ENCODE peak calls at places on chromosomes 2 and 18, in seven cellular contexts. V is uterus; J is breast epithelium; I is CD8-positive, alpha-beta T cell; H is endodermal cell; O is Caco-2; Y is psoas muscle. S is an unnamed sample.

GRCh38 chr2:84694088-84694622 is 177.9 kb downstream of the DNAH6 start:
- DNase-seq in Y (no peak), J (no peak), H (no peak), I (peak; percentile 15), O (no peak), V (no peak), S (no peak)

GRCh38 chr2:88108796-88109195 is 19.1 kb downstream of the FABP1 start:
- DNase-seq in I (no peak), Y (no peak), O (no peak), H (no peak), J (no peak), V (no peak), S (no peak)

GRCh38 chr2:180690611-180691010 is 289.8 kb upstream of the UBE2E3 start:
- DNase-seq in J (no peak), Y (no peak), I (no peak), H (no peak), V (no peak), O (no peak), S (no peak)

GRCh38 chr2:11562476-11562875 is 28.6 kb downstream of the GREB1 start:
- DNase-seq in H (peak; percentile 37), J (no peak), V (peak; percentile 10), Y (no peak), I (no peak), O (no peak), S (no peak)

GRCh38 chr2:121689356-121689755 is 40.1 kb upstream of the CLASP1 start:
- DNase-seq in O (peak; percentile 56), H (no peak), Y (no peak), I (no peak), V (no peak), J (no peak), S (no peak)

GRCh38 chr2:148594216-148594615 is 50.3 kb upstream of the EPC2 start:
- DNase-seq in V (no peak), O (no peak), I (no peak), H (no peak), Y (no peak), J (no peak), S (no peak)

GRCh38 chr18:11963991-11964484 is 17.3 kb upstream of the IMPA2 start:
- DNase-seq in I (no peak), H (peak; percentile 84), J (no peak), Y (no peak), O (no peak), V (peak; percentile 33), S (no peak)

GRCh38 chr2:88543541-88544057 is 83.7 kb downstream of the EIF2AK3 start:
- DNase-seq in J (no peak), V (no peak), Y (no peak), I (no peak), H (no peak), O (no peak), S (no peak)

GRCh38 chr2:176662771-176663170 is 393.5 kb downstream of the MTX2 start:
- DNase-seq in H (no peak), O (no peak), V (peak; percentile 27), I (no peak), J (no peak), Y (no peak), S (no peak)

GRCh38 chr2:100073110-100073509 is 69.3 kb downstream of the AFF3 start:
- DNase-seq in V (no peak), J (no peak), I (no peak), Y (no peak), H (no peak), O (no peak), S (no peak)

DNA sequence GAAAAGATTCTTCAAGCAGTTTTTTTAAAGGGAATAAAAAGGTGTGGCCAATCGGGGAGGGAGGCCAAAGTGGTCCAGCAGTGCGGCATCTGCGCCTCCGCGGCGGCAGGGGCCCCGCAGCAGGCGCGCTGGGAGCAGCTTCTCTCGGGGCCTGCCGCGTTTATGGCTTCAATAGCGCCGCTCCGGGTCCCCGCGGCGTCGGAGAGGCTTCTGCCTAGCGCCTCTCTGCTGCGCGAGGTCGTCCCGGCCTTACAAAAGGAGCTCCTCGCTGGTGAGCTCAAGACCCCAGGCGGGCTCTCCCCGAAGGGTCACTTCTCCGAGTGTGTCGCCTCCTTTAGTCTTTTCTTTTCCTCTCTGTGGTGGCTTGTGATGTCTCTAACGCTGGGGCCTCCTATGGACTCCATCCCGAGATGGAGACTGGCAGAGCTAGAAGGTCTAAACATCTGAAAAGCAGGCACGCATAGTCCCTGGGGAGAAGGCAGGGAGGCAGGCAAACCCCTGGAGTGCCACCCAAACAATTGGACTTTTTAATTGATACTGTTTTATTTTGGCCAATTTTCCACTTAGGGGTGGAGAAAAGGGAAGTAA is 67.1 kb downstream of the SUMO1 start:
- DNase-seq in I (no peak), J (no peak), Y (no peak), H (peak; percentile 87), V (no peak), O (no peak), S (no peak)
- H3K4me3 ChIP-seq in I (no peak overlapping the region), J (no peak overlapping the region), Y (peak overlapping the region; percentile 32), H (no peak overlapping the region), V (no peak overlapping the region), O (no peak overlapping the region), S (no peak overlapping the region)

GRCh38 chr2:217937446-217937845 is 65.3 kb downstream of the TNS1 start:
- DNase-seq in Y (peak; percentile 33), O (no peak), I (no peak), H (no peak), V (no peak), J (no peak), S (no peak)

GRCh38 chr2:217940261-217941220 is 62.3 kb downstream of the TNS1 start:
- DNase-seq in O (no peak), J (no peak), Y (peak; percentile 14), I (no peak), H (no peak), V (no peak), S (no peak)

GRCh38 chr2:217939629-217940245 is 63.1 kb downstream of the TNS1 start:
- DNase-seq in J (no peak), H (no peak), V (no peak), O (no peak), Y (peak; percentile 12), I (no peak), S (no peak)

GRCh38 chr2:217938038-217938437 is 64.8 kb downstream of the TNS1 start:
- DNase-seq in Y (peak; percentile 37), O (no peak), I (no peak), H (no peak), J (no peak), V (no peak), S (no peak)

DNA sequence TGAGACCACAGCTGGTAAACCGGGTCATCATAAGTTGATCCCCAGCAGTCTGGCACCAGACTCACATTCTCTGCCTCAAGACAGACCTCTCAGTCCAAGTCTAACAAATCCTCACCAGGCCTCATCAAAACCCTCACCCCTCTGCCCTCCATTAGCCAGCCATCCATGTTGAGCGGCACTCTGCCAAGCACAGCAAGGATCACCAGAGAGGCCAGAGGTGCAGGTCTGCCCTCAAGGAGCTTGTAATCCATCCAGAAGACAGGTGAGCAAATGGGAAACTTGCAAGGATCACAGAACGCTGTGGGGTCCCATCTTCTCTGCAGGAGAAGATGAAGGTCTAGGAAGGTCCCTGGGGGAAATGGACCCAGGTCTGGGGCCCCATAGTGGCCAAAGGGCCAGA is 63.6 kb downstream of the TNS1 start:
- DNase-seq in I (no peak), H (no peak), J (no peak), O (no peak), V (no peak), Y (peak; percentile 3), S (no peak)
- H3K4me1 ChIP-seq in I (no peaks in the 10 kb centered on the region), H (peaks cover 11% of the 10 kb centered on the region), J (peaks cover 33% of the 10 kb centered on the region), O (peaks cover 11% of the 10 kb centered on the region), V (peaks cover 1% of the 10 kb centered on the region), Y (peaks cover 82% of the 10 kb centered on the region), S (peaks cover 64% of the 10 kb centered on the region)

GRCh38 chr2:28527196-28527595 is 31.3 kb downstream of the PLB1 start:
- DNase-seq in J (no peak), I (no peak), Y (no peak), H (peak; percentile 67), V (no peak), O (no peak), S (no peak)
- TF ChIP-seq CTCF in J (no peak), I (no peak), Y (no peak), H (peak; percentile 51), V (no peak), O (no peak), S (no peak)

GRCh38 chr18:61679836-61680235 is 213.0 kb downstream of the RNF152 start:
- DNase-seq in J (no peak), Y (no peak), V (no peak), I (no peak), H (no peak), O (no peak), S (no peak)
- H3K4me3 ChIP-seq in J (no peak overlapping the region), Y (no peak overlapping the region), V (no peak overlapping the region), I (no peak overlapping the region), H (peak overlapping the region; percentile 43), O (no peak overlapping the region), S (no peak overlapping the region)

DNA sequence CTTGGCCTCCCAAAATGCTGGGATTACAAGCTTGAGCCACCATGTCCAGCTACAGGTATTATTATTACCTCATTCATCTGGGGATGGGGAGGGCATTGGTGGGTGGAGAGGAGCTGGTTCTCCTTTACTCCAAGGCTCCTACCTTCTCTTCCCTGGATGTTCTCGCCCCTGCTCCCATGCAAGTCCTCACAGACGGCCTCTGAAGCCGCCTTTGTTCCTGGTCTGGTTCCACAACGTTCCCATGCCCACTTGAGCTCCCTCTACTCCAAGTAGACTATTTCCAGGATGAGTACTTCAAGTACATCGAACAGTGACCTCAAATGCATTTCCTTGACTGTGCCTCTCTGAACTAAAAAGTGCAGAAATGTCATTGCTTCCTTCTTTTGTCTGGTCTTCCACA is 3.2 kb upstream of the SLC20A1 start:
- DNase-seq in Y (no peak), V (no peak), I (no peak), J (no peak), H (no peak), O (no peak), S (no peak)
- H3K4me1 ChIP-seq in Y (peaks cover 21% of the 10 kb centered on the region), V (peaks cover 7% of the 10 kb centered on the region), I (peaks cover 23% of the 10 kb centered on the region), J (no peaks in the 10 kb centered on the region), H (peaks cover 13% of the 10 kb centered on the region), O (peaks cover 21% of the 10 kb centered on the region), S (peaks cover 59% of the 10 kb centered on the region)

GRCh38 chr2:15937882-15938802 is 2.2 kb upstream of the MYCN start:
- DNase-seq in Y (no peak), J (no peak), O (no peak), I (no peak), H (peak; percentile 56), V (no peak), S (no peak)

GRCh38 chr2:15938803-15939555 is 1.4 kb upstream of the MYCN start:
- DNase-seq in V (no peak), H (peak; percentile 67), O (no peak), Y (no peak), J (no peak), I (no peak), S (no peak)

GRCh38 chr2:15940661-15941482 is 522 bp downstream of the MYCN start:
- DNase-seq in H (no peak), J (no peak), O (peak; percentile 17), Y (no peak), V (no peak), I (no peak), S (peak; percentile 79)

GRCh38 chr2:15939854-15940660 is at the start of gene MYCN:
- DNase-seq in Y (no peak), J (peak; percentile 63), H (peak; percentile 96), I (peak; percentile 31), V (peak; percentile 60), O (peak; percentile 92), S (no peak)

GRCh38 chr2:15939556-15939853 is 845 bp upstream of the MYCN start:
- DNase-seq in J (no peak), I (no peak), Y (peak; percentile 66), H (no peak), V (no peak), O (no peak), S (peak; percentile 88)
- TF ChIP-seq CTCF in J (peak; percentile 42), I (no peak), Y (peak; percentile 80), H (peak; percentile 96), V (no peak), O (no peak), S (peak; percentile 75)

GRCh38 chr2:127423880-127424279 is 5.7 kb downstream of the PROC start:
- DNase-seq in V (no peak), H (no peak), J (no peak), Y (no peak), O (no peak), I (no peak), S (no peak)
- H3K4me3 ChIP-seq in V (no peak overlapping the region), H (peak overlapping the region; percentile 78), J (peak overlapping the region; percentile 41), Y (peak overlapping the region; percentile 48), O (peak overlapping the region; percentile 50), I (no peak overlapping the region), S (no peak overlapping the region)